ENCODE peak calls at places on chromosomes 7 and 10, in nine cellular contexts. L, C, U, N, Z, A, S, P and G are unnamed samples.

GRCh38 chr7:18087687-18088078 is 60.0 kb upstream of the PRPS1L1 start:
- DNase-seq in L (no peak), C (peak; percentile 65), U (no peak), N (peak; percentile 34), Z (no peak), A (no peak), S (no peak), P (no peak), G (no peak)

GRCh38 chr10:90530526-90530925 is 327.3 kb downstream of the HTR7 start:
- DNase-seq in L (no peak), C (no peak), U (peak; percentile 48), N (no peak), Z (no peak), A (peak; percentile 47), S (no peak), P (peak; percentile 19), G (no peak)

GRCh38 chr10:36555036-36555435 is 570.4 kb upstream of the ANKRD30A start:
- DNase-seq in L (no peak), C (no peak), U (no peak), N (no peak), Z (no peak), A (no peak), S (no peak), P (no peak), G (no peak)

GRCh38 chr7:36082216-36082615 is 70.8 kb upstream of the EEPD1 start:
- DNase-seq in L (no peak), C (peak; percentile 13), U (no peak), N (no peak), Z (no peak), A (no peak), S (no peak), P (no peak), G (no peak)

GRCh38 chr10:102656791-102657371 is 12.6 kb downstream of the TRIM8 start:
- DNase-seq in L (no peak), C (no peak), U (no peak), N (no peak), Z (no peak), A (no peak), S (no peak), P (no peak), G (no peak)

GRCh38 chr7:98300595-98301372 is 19.3 kb downstream of the BRI3 start:
- DNase-seq in L (no peak), C (no peak), U (no peak), N (no peak), Z (no peak), A (no peak), S (no peak), P (no peak), G (no peak)

GRCh38 chr10:35696888-35697287 is 54.8 kb upstream of the FZD8 start:
- DNase-seq in L (no peak), C (no peak), U (no peak), N (no peak), Z (no peak), A (no peak), S (no peak), P (no peak), G (no peak)

GRCh38 chr10:109411897-109412296 is 511.4 kb downstream of the XPNPEP1 start:
- DNase-seq in L (no peak), C (no peak), U (no peak), N (no peak), Z (no peak), A (peak; percentile 25), S (no peak), P (peak; percentile 3), G (peak; percentile 9)

GRCh38 chr7:16839646-16840045 is 34.8 kb upstream of the AGR2 start:
- DNase-seq in L (no peak), C (no peak), U (no peak), N (no peak), Z (peak; percentile 41), A (peak; percentile 20), S (no peak), P (no peak), G (no peak)

GRCh38 chr10:47164800-47165128 is 135.2 kb upstream of the GDF10 start:
- DNase-seq in L (no peak), C (no peak), U (no peak), N (no peak), Z (peak; percentile 28), A (no peak), S (no peak), P (no peak), G (peak; percentile 36)

GRCh38 chr7:57071-57470 is 135.3 kb upstream of the FAM20C start:
- DNase-seq in L (no peak), C (no peak), U (no peak), N (no peak), Z (no peak), A (no peak), S (no peak), P (no peak), G (no peak)

GRCh38 chr7:81627565-81628287 is 142.1 kb downstream of the HGF start:
- DNase-seq in L (no peak), C (no peak), U (peak; percentile 69), N (no peak), Z (peak; percentile 93), A (peak; percentile 65), S (no peak), P (peak; percentile 83), G (peak; percentile 16)

GRCh38 chr10:46231087-46231486 is 55.7 kb upstream of the ANTXRL start:
- DNase-seq in L (no peak), C (no peak), U (no peak), N (no peak), Z (no peak), A (no peak), S (no peak), P (no peak), G (no peak)

GRCh38 chr7:55124989-55125875 is 106.4 kb downstream of the EGFR start:
- DNase-seq in L (no peak), C (no peak), U (no peak), N (no peak), Z (no peak), A (peak; percentile 63), S (no peak), P (no peak), G (no peak)
- TF ChIP-seq CTCF in L (no peak), C (peak; percentile 15), U (no peak), N (no peak), Z (no peak), A (no peak), S (no peak), P (no peak), G (no peak)

DNA sequence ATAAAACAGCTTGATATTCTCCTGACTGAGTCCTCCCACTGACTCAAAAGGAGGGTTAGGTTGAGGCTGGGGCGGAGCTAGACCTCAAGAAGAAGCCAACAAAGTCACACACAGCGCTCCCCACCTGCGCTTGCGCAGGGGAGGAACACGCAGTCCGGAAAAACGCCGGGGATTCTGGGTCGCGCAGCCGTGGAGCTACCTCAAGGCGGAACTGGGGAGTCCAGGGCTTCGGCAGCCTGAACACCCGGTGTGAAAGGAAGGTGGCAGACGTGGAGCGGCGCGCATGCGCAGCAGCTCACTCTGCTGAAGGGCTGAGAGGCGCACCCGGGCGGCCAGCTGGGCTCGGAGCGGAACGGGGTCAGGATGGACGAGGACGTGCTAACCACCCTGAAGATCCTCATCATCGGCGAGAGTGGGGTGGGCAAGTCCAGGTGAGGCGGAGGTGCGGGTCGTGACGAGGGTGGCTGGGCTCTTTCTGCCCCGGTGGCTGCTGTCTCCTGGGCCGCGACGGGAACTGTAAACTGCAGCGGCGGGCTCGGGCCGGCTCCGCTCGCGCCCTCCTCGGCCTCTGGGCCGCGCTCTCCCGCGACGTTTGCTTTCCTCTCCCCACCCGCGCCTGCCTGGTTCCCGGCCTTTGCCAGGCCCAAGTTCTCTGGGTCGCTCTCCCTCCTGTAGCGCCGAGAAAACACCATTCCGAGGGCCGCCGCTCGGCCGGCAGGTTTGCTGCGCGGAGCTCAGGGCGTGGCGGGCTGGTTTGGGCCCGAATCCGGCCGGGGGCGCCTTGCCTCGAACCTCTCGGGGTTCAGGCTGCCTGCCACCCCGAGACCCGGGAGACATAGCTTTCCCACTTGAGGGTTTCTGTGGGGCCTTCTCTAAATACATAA is at the start of gene RAB18:
- DNase-seq in L (peak; percentile 99), C (peak; percentile 97), U (peak; percentile 99), N (peak; percentile 94), Z (peak; percentile 99), A (peak; percentile 99), S (peak; percentile 98), P (peak; percentile 99), G (peak; percentile 98)
- TF ChIP-seq CTCF in L (no peak), C (no peak), U (peak; percentile 21), N (no peak), Z (no peak), A (peak; percentile 7), S (peak; percentile 6), P (no peak), G (no peak)

GRCh38 chr10:6175329-6176055 is 27.2 kb upstream of the PFKFB3 start:
- DNase-seq in L (no peak), C (no peak), U (no peak), N (no peak), Z (no peak), A (no peak), S (no peak), P (no peak), G (no peak)

GRCh38 chr10:6174201-6174874 is 28.4 kb upstream of the PFKFB3 start:
- DNase-seq in L (no peak), C (no peak), U (no peak), N (no peak), Z (no peak), A (no peak), S (no peak), P (no peak), G (no peak)

GRCh38 chr10:6170638-6171037 is 32.1 kb upstream of the PFKFB3 start:
- DNase-seq in L (no peak), C (no peak), U (peak; percentile 32), N (no peak), Z (no peak), A (no peak), S (no peak), P (no peak), G (no peak)

GRCh38 chr10:6171891-6172354 is 30.8 kb upstream of the PFKFB3 start:
- DNase-seq in L (peak; percentile 75), C (no peak), U (peak; percentile 90), N (no peak), Z (peak; percentile 96), A (peak; percentile 83), S (peak; percentile 61), P (peak; percentile 92), G (no peak)

DNA sequence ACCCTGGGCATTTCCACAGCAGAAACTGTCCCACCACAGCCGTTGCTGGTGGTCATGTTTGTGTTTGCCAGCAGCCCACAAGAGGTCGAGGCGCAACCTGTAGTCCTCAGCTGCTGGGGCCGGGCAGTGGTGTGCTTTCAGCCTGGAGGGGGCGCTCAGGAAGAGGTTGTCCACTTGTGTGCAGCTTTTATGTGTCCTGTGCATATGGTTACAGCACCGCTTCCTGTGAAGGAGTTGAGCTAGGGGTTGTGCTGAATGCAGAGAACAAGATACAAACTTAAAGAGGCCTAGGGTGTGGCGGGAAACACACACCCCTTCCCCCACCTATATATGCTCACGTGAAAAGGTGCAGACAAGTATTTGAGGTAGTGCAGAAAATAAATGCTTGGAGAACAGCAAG is 29.5 kb upstream of the PFKFB3 start:
- DNase-seq in L (no peak), C (peak; percentile 56), U (no peak), N (peak; percentile 66), Z (no peak), A (no peak), S (no peak), P (no peak), G (no peak)
- TF ChIP-seq CTCF in L (peak; percentile 14), C (peak; percentile 56), U (peak; percentile 24), N (no peak), Z (no peak), A (no peak), S (peak; percentile 13), P (no peak), G (no peak)

DNA sequence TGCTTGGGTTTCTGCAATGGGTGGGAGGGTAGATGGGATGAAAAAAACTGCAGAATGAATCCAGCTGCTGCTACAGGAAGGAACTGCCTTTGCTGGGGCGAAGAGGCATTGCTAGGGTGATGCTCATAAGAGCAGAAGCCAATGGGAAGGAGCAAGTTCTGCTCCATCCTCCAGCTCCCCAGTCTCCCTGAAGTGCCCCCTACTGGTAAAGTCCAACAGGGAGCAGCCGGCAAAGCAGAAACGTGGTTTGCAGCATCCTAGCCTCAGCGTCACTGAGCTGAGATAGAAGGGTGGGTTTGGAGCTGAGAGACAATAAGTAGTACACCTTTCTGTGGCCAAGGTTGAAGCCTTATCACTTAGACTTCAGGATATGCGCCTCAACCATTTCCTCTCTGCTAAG is 220.5 kb downstream of the CCSER2 start:
- DNase-seq in L (no peak), C (peak; percentile 30), U (no peak), N (peak; percentile 66), Z (no peak), A (no peak), S (no peak), P (peak; percentile 7), G (no peak)
- TF ChIP-seq CTCF in L (no peak), C (peak; percentile 52), U (peak; percentile 36), N (peak; percentile 44), Z (peak; percentile 32), A (peak; percentile 13), S (peak; percentile 14), P (peak; percentile 23), G (no peak)